ENCODE peak calls at places on chromosomes 5 and 9, in eight cellular contexts. Y is osteoblast; G is PC-3; X is pancreas; D is mucosa of descending colon; L is GM23338; R is effector memory CD4-positive, alpha-beta T cell; E is upper lobe of left lung. M is an unnamed sample.
A peak's percentile ranks its signal among the peaks of the same experiment; 100 is the strongest.

GRCh38 chr5:142674438-142675210 is 11.3 kb downstream of the FGF1 start:
- DNase-seq in G (peak; percentile 80), L (no peak), D (no peak), R (no peak), X (no peak), E (no peak), Y (peak; percentile 93), M (no peak)

GRCh38 chr5:150140830-150141229 is 14.8 kb downstream of the PDGFRB start:
- DNase-seq in R (no peak), G (no peak), X (no peak), Y (no peak), D (no peak), E (no peak), L (no peak), M (no peak)

GRCh38 chr9:96078866-96079505 is 203.5 kb downstream of the ERCC6L2 start:
- DNase-seq in R (no peak), E (no peak), D (no peak), X (no peak), L (no peak), G (no peak), Y (no peak), M (no peak)

GRCh38 chr9:126818482-126818881 is 13.6 kb downstream of the ZBTB43 start:
- DNase-seq in R (no peak), D (no peak), L (no peak), Y (no peak), E (no peak), G (no peak), X (no peak), M (no peak)

GRCh38 chr9:8346291-8346690 is 546.7 kb upstream of the DMAC1 start:
- DNase-seq in E (no peak), X (no peak), Y (no peak), R (no peak), G (no peak), L (no peak), D (no peak), M (no peak)

GRCh38 chr5:151740958-151741373 is 17.5 kb downstream of the ATOX1 start:
- DNase-seq in X (no peak), L (no peak), D (no peak), Y (peak; percentile 60), R (no peak), G (peak; percentile 59), E (no peak), M (no peak)

GRCh38 chr5:77867194-77867691 is 91.1 kb upstream of the TBCA start:
- DNase-seq in R (no peak), G (peak; percentile 25), E (no peak), Y (peak; percentile 88), D (no peak), X (no peak), L (peak; percentile 24), M (no peak)

GRCh38 chr5:115243412-115243811 is 19.3 kb downstream of the PGGT1B start:
- DNase-seq in D (no peak), G (peak; percentile 70), L (no peak), R (no peak), X (no peak), Y (peak; percentile 71), E (no peak), M (no peak)

GRCh38 chr5:40441733-40442132 is 238.0 kb upstream of the PTGER4 start:
- DNase-seq in Y (no peak), X (no peak), G (no peak), E (no peak), D (peak; percentile 74), L (no peak), R (no peak), M (no peak)

GRCh38 chr5:5795074-5795779 is 372.8 kb downstream of the ICE1 start:
- DNase-seq in G (no peak), Y (no peak), E (peak; percentile 82), X (peak; percentile 60), D (no peak), L (no peak), R (no peak), M (peak; percentile 49)

GRCh38 chr5:122300374-122300773 is 11.7 kb upstream of the SNCAIP start:
- DNase-seq in L (peak; percentile 15), X (no peak), R (no peak), Y (no peak), D (no peak), E (no peak), G (no peak), M (no peak)

GRCh38 chr9:69542942-69543704 is 129.0 kb downstream of the APBA1 start:
- DNase-seq in X (no peak), Y (no peak), D (no peak), R (no peak), G (no peak), L (peak; percentile 55), E (no peak), M (no peak)

GRCh38 chr5:146753618-146754123 is 124.9 kb downstream of the PPP2R2B start:
- DNase-seq in D (no peak), L (peak; percentile 13), R (no peak), E (no peak), Y (no peak), X (no peak), G (no peak), M (no peak)

GRCh38 chr5:146754621-146755020 is 123.9 kb downstream of the PPP2R2B start:
- DNase-seq in G (no peak), L (no peak), R (no peak), E (no peak), D (no peak), X (no peak), Y (no peak), M (no peak)

GRCh38 chr5:146751054-146751453 is 127.5 kb downstream of the PPP2R2B start:
- DNase-seq in G (peak; percentile 74), R (no peak), E (no peak), D (no peak), L (no peak), Y (no peak), X (no peak), M (no peak)

GRCh38 chr5:146748533-146748932 is 130.0 kb downstream of the PPP2R2B start:
- DNase-seq in E (no peak), X (no peak), R (no peak), L (no peak), Y (no peak), D (no peak), G (no peak), M (no peak)

DNA sequence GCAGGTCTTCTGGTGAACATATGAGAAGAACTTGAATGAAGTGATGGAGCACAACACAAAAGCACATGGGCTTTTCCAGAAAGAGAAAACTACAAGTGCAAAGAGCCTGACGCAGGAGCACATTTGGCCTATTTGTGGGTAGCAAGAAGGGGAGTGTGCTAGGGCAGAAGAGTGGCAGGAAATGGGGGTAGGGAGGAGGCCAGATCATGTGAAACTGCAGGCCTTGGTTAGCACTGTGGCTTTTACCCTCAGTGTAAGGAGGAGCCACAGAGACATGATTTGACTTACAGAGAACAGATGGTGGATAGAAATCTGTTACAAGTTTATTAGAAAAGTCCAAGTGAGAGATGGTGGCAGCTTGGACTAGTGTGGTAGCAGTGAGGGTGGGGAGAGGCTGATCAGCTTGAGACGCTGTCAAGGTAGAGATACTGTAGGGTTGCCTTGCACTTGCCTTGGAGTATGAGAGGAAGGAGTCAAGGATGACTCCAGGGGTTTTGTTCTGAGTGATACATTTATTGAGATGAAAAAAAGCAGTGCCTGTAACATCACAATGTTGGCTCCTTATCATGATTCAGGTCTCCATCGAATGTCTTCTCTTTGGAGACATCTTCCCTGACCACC is 126.7 kb downstream of the PPP2R2B start:
- DNase-seq in L (no peak), Y (no peak), G (no peak), X (no peak), D (peak; percentile 44), R (peak; percentile 42), E (peak; percentile 27), M (no peak)
- H3K4me1 ChIP-seq in L (peaks cover 26% of the 10 kb centered on the region), Y (no peaks in the 10 kb centered on the region), G (peaks cover 11% of the 10 kb centered on the region), X (peaks cover 5% of the 10 kb centered on the region), D (no peaks in the 10 kb centered on the region), R (peaks cover 32% of the 10 kb centered on the region), E (no peaks in the 10 kb centered on the region), M (peaks cover 4% of the 10 kb centered on the region)

GRCh38 chr5:174733836-174734235 is 9.5 kb downstream of the MSX2 start:
- DNase-seq in R (no peak), Y (no peak), L (no peak), D (no peak), G (no peak), E (no peak), X (no peak), M (no peak)

GRCh38 chr5:174736351-174736721 is 12.0 kb downstream of the MSX2 start:
- DNase-seq in Y (peak; percentile 92), X (no peak), G (no peak), R (no peak), E (no peak), L (no peak), D (no peak), M (no peak)

GRCh38 chr5:174733091-174733690 is 8.8 kb downstream of the MSX2 start:
- DNase-seq in G (no peak), X (no peak), E (no peak), D (no peak), R (no peak), Y (no peak), L (peak; percentile 68), M (no peak)

GRCh38 chr5:174735498-174736350 is 11.3 kb downstream of the MSX2 start:
- DNase-seq in L (peak; percentile 76), X (no peak), R (no peak), G (peak; percentile 62), Y (no peak), E (no peak), D (peak; percentile 29), M (no peak)

GRCh38 chr5:174734571-174735497 is 10.5 kb downstream of the MSX2 start:
- DNase-seq in L (peak; percentile 48), E (no peak), D (no peak), G (no peak), R (no peak), X (no peak), Y (no peak), M (no peak)
- H3K4me3 ChIP-seq in L (peak overlapping the region; percentile 72), E (no peak overlapping the region), D (no peak overlapping the region), G (peak overlapping the region; percentile 70), R (no peak overlapping the region), X (no peak overlapping the region), Y (no peak overlapping the region), M (no peak overlapping the region)

GRCh38 chr5:109852371-109853160 is 162.8 kb downstream of the MAN2A1 start:
- DNase-seq in Y (no peak), G (no peak), E (no peak), D (peak; percentile 12), R (no peak), L (no peak), X (no peak), M (no peak)
- H3K4me1 ChIP-seq in Y (peaks cover 3% of the 10 kb centered on the region), G (no peaks in the 10 kb centered on the region), E (no peaks in the 10 kb centered on the region), D (no peaks in the 10 kb centered on the region), R (peaks cover 20% of the 10 kb centered on the region), L (peaks cover 9% of the 10 kb centered on the region), X (no peaks in the 10 kb centered on the region), M (no peaks in the 10 kb centered on the region)

DNA sequence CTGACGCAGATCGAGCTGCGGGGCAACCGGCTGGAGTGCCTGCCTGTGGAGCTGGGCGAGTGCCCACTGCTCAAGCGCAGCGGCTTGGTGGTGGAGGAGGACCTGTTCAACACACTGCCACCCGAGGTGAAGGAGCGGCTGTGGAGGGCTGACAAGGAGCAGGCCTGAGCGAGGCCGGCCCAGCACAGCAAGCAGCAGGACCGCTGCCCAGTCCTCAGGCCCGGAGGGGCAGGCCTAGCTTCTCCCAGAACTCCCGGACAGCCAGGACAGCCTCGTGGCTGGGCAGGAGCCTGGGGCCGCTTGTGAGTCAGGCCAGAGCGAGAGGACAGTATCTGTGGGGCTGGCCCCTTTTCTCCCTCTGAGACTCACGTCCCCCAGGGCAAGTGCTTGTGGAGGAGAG is 4.6 kb upstream of the PHYHD1 start:
- DNase-seq in R (no peak), X (peak; percentile 72), D (no peak), L (no peak), G (peak; percentile 33), Y (peak; percentile 87), E (peak; percentile 73), M (peak; percentile 77)
- H3K4me3 ChIP-seq in R (no peak overlapping the region), X (peak overlapping the region; percentile 17), D (no peak overlapping the region), L (no peak overlapping the region), G (no peak overlapping the region), Y (no peak overlapping the region), E (no peak overlapping the region), M (peak overlapping the region; percentile 40)